ENCODE peak calls at places on chromosomes 7 and 10, in five cellular contexts. I is HEK293T; W is posterior vena cava; D is activated CD8-positive, alpha-beta memory T cell treated with anti-CD3 and anti-CD28 coated beads for 1 hour; A is stimulated activated CD8-positive, alpha-beta memory T cell treated with anti-CD3 and anti-CD28 coated beads, Interleukin-12 subunit alpha, Interleukin-12 subunit beta, amount 100 ng/mL, for 4 hours. Q is an unnamed sample.
A peak's percentile ranks its signal among the peaks of the same experiment; 100 is the strongest.

GRCh38 chr7:26500749-26501352 is 209.2 kb downstream of the SNX10 start:
- DNase-seq in I (no peak), W (no peak), D (no peak), A (no peak), Q (no peak)

GRCh38 chr7:116601426-116601825 is 70.6 kb upstream of the MET start:
- DNase-seq in I (no peak), W (no peak), D (no peak), A (no peak), Q (no peak)

GRCh38 chr10:99782447-99783286 is at the start of gene ABCC2:
- DNase-seq in I (no peak), W (no peak), D (no peak), A (no peak), Q (no peak)

GRCh38 chr10:47137311-47137851 is 162.6 kb upstream of the GDF10 start:
- DNase-seq in I (no peak), W (no peak), D (no peak), A (no peak), Q (no peak)

GRCh38 chr7:140656548-140657515 is 15.9 kb upstream of the ADCK2 start:
- DNase-seq in I (no peak), W (peak; percentile 73), D (no peak), A (no peak), Q (peak; percentile 64)

GRCh38 chr10:10591682-10592412 is 425.8 kb upstream of the CELF2 start:
- DNase-seq in I (peak; percentile 28), W (peak; percentile 82), D (no peak), A (no peak), Q (no peak)

GRCh38 chr7:84049034-84049433 is 145.6 kb downstream of the SEMA3A start:
- DNase-seq in I (no peak), W (no peak), D (no peak), A (no peak), Q (no peak)

GRCh38 chr7:73830872-73831655 is at the start of gene CLDN4:
- DNase-seq in I (no peak), W (no peak), D (no peak), A (no peak), Q (no peak)

GRCh38 chr7:124459101-124460052 is 306.2 kb downstream of the GPR37 start:
- DNase-seq in I (no peak), W (no peak), D (no peak), A (no peak), Q (no peak)

Q was measured in sciatic nerve.